ENCODE peak calls at places on chromosomes 5 and 9, in seven cellular contexts. Q is spleen, X is lung, D is heart right ventricle, N is upper lobe of right lung, I is A549, K is heart left ventricle. P is an unnamed sample.
A peak's percentile ranks its signal among the peaks of the same experiment; 100 is the strongest.

GRCh38 chr5:147565524-147565923 is 55.7 kb upstream of the DPYSL3 start:
- DNase-seq in N (no peak), D (no peak), K (no peak), X (no peak), I (peak; percentile 19), Q (no peak), P (no peak)

GRCh38 chr9:93473411-93473810 is 20.0 kb upstream of the FAM120AOS start:
- DNase-seq in K (no peak), Q (no peak), N (no peak), I (no peak), X (no peak), D (no peak), P (no peak)

GRCh38 chr5:80282054-80282453 is 26.2 kb upstream of the SERINC5 start:
- DNase-seq in N (no peak), D (no peak), Q (no peak), K (no peak), I (no peak), X (no peak), P (no peak)

GRCh38 chr5:179332741-179333290 is 12.4 kb downstream of the ADAMTS2 start:
- DNase-seq in I (no peak), X (no peak), D (no peak), N (no peak), K (no peak), Q (no peak), P (no peak)

GRCh38 chr5:138712791-138713190 is 40.4 kb upstream of the CTNNA1 start:
- DNase-seq in K (no peak), X (no peak), Q (no peak), D (no peak), N (no peak), I (no peak), P (no peak)

GRCh38 chr5:98905857-98906688 is 22.7 kb downstream of the CHD1 start:
- DNase-seq in N (no peak), D (no peak), I (no peak), X (no peak), Q (no peak), K (no peak), P (no peak)

GRCh38 chr5:94693043-94693822 is 74.8 kb downstream of the SLF1 start:
- DNase-seq in D (no peak), Q (no peak), N (no peak), X (no peak), I (no peak), K (no peak), P (no peak)

GRCh38 chr5:154997746-154998145 is 15.8 kb upstream of the KIF4B start:
- DNase-seq in X (no peak), D (no peak), N (no peak), I (no peak), K (no peak), Q (no peak), P (no peak)

GRCh38 chr9:117535439-117535838 is 120.6 kb upstream of the ASTN2 start:
- DNase-seq in Q (no peak), K (no peak), I (no peak), N (no peak), D (no peak), X (no peak), P (no peak)

GRCh38 chr5:160363661-160364060 is 6.8 kb downstream of the C1QTNF2 start:
- DNase-seq in N (no peak), Q (no peak), I (no peak), X (no peak), K (no peak), D (no peak), P (no peak)

GRCh38 chr9:85117831-85118230 is 448.3 kb downstream of the NTRK2 start:
- DNase-seq in N (no peak), X (no peak), I (no peak), Q (no peak), K (no peak), D (no peak), P (no peak)

GRCh38 chr9:33466565-33467495 is 6.9 kb downstream of the NOL6 start:
- DNase-seq in I (peak; percentile 75), K (peak; percentile 57), N (peak; percentile 87), Q (peak; percentile 92), X (peak; percentile 69), D (peak; percentile 45), P (peak; percentile 42)

GRCh38 chr5:110757118-110757729 is 18.4 kb downstream of the SLC25A46 start:
- DNase-seq in K (no peak), I (no peak), D (peak; percentile 6), X (no peak), Q (no peak), N (no peak), P (no peak)

GRCh38 chr5:94830520-94830919 is 212.1 kb downstream of the SLF1 start:
- DNase-seq in Q (no peak), X (no peak), D (no peak), K (no peak), N (no peak), I (no peak), P (no peak)

GRCh38 chr5:120806132-120806531 is 342.0 kb downstream of the PRR16 start:
- DNase-seq in D (no peak), K (no peak), Q (no peak), I (no peak), N (no peak), X (no peak), P (no peak)

GRCh38 chr9:86122309-86122708 is 23.0 kb upstream of the GOLM1 start:
- DNase-seq in Q (no peak), D (no peak), X (no peak), I (peak; percentile 31), K (no peak), N (no peak), P (no peak)

GRCh38 chr5:97801497-97801896 is 618.5 kb upstream of the RIOK2 start:
- DNase-seq in X (no peak), D (no peak), N (no peak), I (no peak), K (no peak), Q (no peak), P (no peak)

DNA sequence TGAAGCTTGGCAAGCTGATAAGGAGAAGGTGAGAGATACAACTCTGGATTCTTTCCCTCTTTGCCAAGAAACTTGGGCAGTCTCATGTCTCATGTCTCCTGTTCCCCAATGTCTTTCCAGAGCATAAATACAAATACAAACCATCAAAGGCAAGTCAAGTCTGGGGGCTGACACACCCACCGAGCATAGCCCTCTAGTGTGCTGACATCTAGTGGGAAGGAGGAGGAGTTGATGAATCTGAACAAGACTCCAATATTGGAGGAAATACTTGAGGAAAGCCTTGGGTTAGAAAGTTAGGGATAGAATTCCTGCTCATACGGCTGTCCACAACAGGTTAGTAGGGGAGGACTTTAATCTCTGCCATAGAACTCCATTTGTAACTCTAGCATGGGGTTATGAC is 8.6 kb downstream of the MLANA start:
- DNase-seq in X (no peak), K (no peak), Q (no peak), D (no peak), I (no peak), N (no peak), P (no peak)
- TF ChIP-seq CTCF in X (no peak), K (no peak), Q (no peak), D (no peak), I (peak; percentile 16), N (peak; percentile 14), P (no peak)

GRCh38 chr9:35945341-35946018 is 12.5 kb downstream of the OR2S2 start:
- DNase-seq in Q (peak; percentile 85), I (peak; percentile 94), X (peak; percentile 74), D (peak; percentile 85), K (peak; percentile 87), N (peak; percentile 86), P (peak; percentile 45)
- H3K4me3 ChIP-seq in Q (no peak overlapping the region), I (peak overlapping the region; percentile 32), X (no peak overlapping the region), D (peak overlapping the region; percentile 20), K (no peak overlapping the region), N (peak overlapping the region; percentile 11), P (peak overlapping the region; percentile 29)

GRCh38 chr5:32163053-32163452 is 11.1 kb downstream of the GOLPH3 start:
- DNase-seq in Q (no peak), X (no peak), I (no peak), N (no peak), K (no peak), D (no peak), P (no peak)
- H3K4me1 ChIP-seq in Q (peaks cover 82% of the 10 kb centered on the region), X (peaks cover 11% of the 10 kb centered on the region), I (peaks cover 42% of the 10 kb centered on the region), N (peaks cover 54% of the 10 kb centered on the region), K (peaks cover 29% of the 10 kb centered on the region), D (peaks cover 46% of the 10 kb centered on the region), P (peaks cover 53% of the 10 kb centered on the region)

DNA sequence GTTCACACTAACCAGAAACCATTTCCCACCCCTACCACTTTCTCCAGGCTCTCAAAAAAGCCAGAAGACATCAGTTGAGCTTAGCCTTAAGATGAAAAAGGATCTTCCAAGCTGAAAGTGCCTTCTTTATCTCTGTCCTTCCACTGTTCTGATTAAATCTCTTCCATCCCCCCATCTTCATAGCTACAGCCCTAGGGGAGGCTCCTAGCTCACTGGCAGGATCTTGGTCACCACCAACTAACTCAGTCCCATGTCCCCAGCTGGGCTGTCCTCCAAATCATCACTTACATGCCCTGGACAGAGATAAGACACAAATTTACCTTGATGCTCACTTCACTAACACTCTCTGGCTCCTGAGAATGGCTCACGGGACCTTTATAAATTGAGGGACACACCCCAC is 14.3 kb downstream of the LCP2 start:
- DNase-seq in I (no peak), K (no peak), Q (no peak), N (no peak), D (no peak), X (no peak), P (no peak)
- TF ChIP-seq CTCF in I (no peak), K (no peak), Q (no peak), N (no peak), D (no peak), X (no peak), P (no peak)

DNA sequence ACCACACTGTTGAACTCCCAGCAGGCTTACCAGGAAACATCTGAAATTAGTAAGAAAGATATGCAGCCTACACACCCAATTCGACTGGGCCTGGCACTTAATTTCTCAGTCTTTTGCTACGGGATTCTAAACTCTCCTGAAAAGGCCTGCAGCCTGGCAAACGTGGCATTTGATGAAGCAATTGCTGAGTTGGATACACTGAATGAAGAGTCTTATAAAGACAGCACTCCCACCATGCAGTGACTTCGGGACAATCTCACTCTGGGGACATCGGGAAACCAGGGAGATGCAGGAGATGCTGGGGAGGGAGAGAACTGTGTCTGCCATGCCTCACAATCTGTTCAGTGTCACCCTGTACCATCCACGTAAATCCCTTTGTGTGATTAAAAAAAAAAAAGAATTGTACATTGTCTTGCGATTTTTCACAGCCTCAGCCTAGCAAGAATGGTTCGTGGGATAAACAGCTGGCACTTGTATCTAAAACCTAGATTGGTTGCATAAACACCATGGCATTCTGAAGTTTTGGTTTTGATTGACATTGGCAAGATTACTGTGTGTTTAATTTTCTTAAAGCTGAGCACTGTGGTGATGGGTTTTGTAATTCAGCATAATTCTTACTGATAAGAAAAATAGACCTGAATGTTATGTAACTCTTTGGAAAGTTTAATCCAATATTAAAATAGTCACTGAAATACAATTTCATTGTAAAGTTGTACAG is 23.2 kb upstream of the ANKRD18A start:
- DNase-seq in X (no peak), D (no peak), I (no peak), N (no peak), Q (no peak), K (no peak), P (no peak)
- H3K4me3 ChIP-seq in X (no peak overlapping the region), D (no peak overlapping the region), I (no peak overlapping the region), N (no peak overlapping the region), Q (no peak overlapping the region), K (no peak overlapping the region), P (no peak overlapping the region)

GRCh38 chr5:83921794-83922193 is 201.1 kb upstream of the HAPLN1 start:
- DNase-seq in I (no peak), X (no peak), N (no peak), K (no peak), D (no peak), Q (no peak), P (no peak)
- H3K4me1 ChIP-seq in I (no peaks in the 10 kb centered on the region), X (peaks cover 4% of the 10 kb centered on the region), N (peaks cover 6% of the 10 kb centered on the region), K (no peaks in the 10 kb centered on the region), D (no peaks in the 10 kb centered on the region), Q (peaks cover 8% of the 10 kb centered on the region), P (no peaks in the 10 kb centered on the region)

P was measured in gastrocnemius medialis.